ENCODE peak calls at places on chromosome 19, in four cellular contexts. D, B, N and L are unnamed samples.

GRCh38 chr19:42270346-42271044 is 1.4 kb downstream of the CIC start:
- DNase-seq in D (no peak), B (no peak), N (peak; percentile 62), L (peak; percentile 72)

GRCh38 chr19:46892252-46893179 is 31.7 kb downstream of the ARHGAP35 start:
- DNase-seq in D (no peak), B (peak; percentile 48), N (no peak), L (no peak)

GRCh38 chr19:24002256-24002945 is 84.6 kb upstream of the ZNF254 start:
- DNase-seq in D (no peak), B (no peak), N (no peak), L (no peak)

GRCh38 chr19:35870798-35871197 is 2.4 kb downstream of the APLP1 start:
- DNase-seq in D (no peak), B (no peak), N (no peak), L (no peak)

GRCh38 chr19:17236414-17236716 is 9.4 kb downstream of the NR2F6 start:
- DNase-seq in D (no peak), B (no peak), N (no peak), L (no peak)

GRCh38 chr19:14449321-14449720 is 16.2 kb downstream of the PKN1 start:
- DNase-seq in D (no peak), B (no peak), N (no peak), L (no peak)

GRCh38 chr19:38209152-38209551 is 14.9 kb downstream of the DPF1 start:
- DNase-seq in D (no peak), B (no peak), N (no peak), L (no peak)

GRCh38 chr19:34979819-34980640 is 16.0 kb upstream of the ZNF792 start:
- DNase-seq in D (no peak), B (no peak), N (peak; percentile 27), L (no peak)

GRCh38 chr19:52099497-52100138 is 4.1 kb upstream of the ZNF841 start:
- DNase-seq in D (no peak), B (no peak), N (no peak), L (no peak)

GRCh38 chr19:57436392-57436791 is 1.3 kb downstream of the ZNF749 start:
- DNase-seq in D (no peak), B (no peak), N (peak; percentile 73), L (no peak)

GRCh38 chr19:32539240-32539916 is 41.6 kb upstream of the PDCD5 start:
- DNase-seq in D (no peak), B (no peak), N (no peak), L (no peak)

GRCh38 chr19:33647146-33647545 is 25.4 kb downstream of the CHST8 start:
- DNase-seq in D (no peak), B (no peak), N (no peak), L (no peak)

GRCh38 chr19:497861-498590 is 1.7 kb downstream of the MADCAM1 start:
- DNase-seq in D (no peak), B (no peak), N (no peak), L (no peak)

GRCh38 chr19:35459414-35460082 is 11.5 kb downstream of the FFAR2 start:
- DNase-seq in D (no peak), B (no peak), N (no peak), L (peak; percentile 47)

GRCh38 chr19:14954071-14954655 is 12.9 kb downstream of the OR7C2 start:
- DNase-seq in D (no peak), B (no peak), N (peak; percentile 54), L (no peak)

GRCh38 chr19:5292453-5292842 is 48.2 kb downstream of the PTPRS start:
- DNase-seq in D (peak; percentile 23), B (no peak), N (peak; percentile 76), L (no peak)

GRCh38 chr19:5152013-5152763 is 183.3 kb downstream of the KDM4B start:
- DNase-seq in D (no peak), B (no peak), N (no peak), L (no peak)

DNA sequence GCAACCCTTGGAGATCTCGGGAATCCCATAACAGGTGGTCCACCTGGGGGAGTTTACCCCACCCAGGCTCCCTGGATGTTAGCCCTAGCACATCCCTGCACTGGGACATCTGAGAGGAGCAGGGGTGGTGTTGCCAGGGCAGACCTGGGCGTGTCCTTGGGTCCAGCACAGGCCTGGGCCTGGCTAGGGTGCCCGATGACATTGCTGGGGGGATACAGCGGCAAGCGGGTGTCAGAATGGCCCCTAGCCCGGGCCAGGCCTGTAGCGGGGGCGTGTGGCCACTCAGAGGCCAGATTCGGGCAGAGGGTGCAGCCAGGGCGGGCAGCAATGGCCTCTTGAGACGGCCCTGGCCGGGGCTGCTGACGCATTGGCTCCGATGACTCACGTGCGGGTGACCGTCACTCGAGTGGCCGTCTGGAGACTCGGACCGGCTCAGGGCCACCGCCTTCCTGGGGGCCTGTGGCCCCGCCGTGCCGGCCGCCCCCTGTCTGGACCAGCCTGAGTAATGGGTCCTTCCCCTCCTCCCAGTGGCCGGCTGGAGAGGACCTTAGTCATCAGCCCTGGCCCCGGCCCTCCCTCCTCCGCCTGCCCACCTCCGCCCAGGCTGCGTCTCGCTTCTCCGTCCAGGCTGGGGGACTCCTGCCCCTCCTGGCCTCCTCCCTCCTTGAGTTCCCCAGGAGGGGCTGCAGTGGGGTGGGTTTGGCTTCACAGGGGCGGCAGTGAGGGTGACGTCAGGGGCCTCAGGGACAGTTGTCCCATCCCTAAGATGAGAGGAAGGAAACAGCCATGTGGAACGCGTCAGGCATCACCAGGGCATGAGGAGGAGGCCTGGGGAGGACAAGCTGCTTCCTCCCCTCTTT is 23.2 kb upstream of the CRTC1 start:
- DNase-seq in D (peak; percentile 69), B (no peak), N (peak; percentile 60), L (no peak)
- H3K4me3 ChIP-seq in D (no peak overlapping the region), B (no peak overlapping the region), N (no peak overlapping the region), L (no peak overlapping the region)

GRCh38 chr19:49415102-49415809 is 8.0 kb downstream of the PTH2 start:
- DNase-seq in D (no peak), B (peak; percentile 41), N (no peak), L (no peak)
- TF ChIP-seq FOS in D (no peak), B (no peak), N (no peak), L (no peak)

GRCh38 chr19:55526216-55527196 is 10.4 kb downstream of the SBK2 start:
- DNase-seq in D (peak; percentile 87), B (no peak), N (no peak), L (peak; percentile 59)
- H3K4me3 ChIP-seq in D (no peak overlapping the region), B (no peak overlapping the region), N (no peak overlapping the region), L (no peak overlapping the region)

GRCh38 chr19:31066385-31066784 is 282.9 kb downstream of the TSHZ3 start:
- DNase-seq in D (peak; percentile 78), B (no peak), N (no peak), L (no peak)
- TF ChIP-seq FOS in D (peak; percentile 50), B (no peak), N (no peak), L (no peak)

DNA sequence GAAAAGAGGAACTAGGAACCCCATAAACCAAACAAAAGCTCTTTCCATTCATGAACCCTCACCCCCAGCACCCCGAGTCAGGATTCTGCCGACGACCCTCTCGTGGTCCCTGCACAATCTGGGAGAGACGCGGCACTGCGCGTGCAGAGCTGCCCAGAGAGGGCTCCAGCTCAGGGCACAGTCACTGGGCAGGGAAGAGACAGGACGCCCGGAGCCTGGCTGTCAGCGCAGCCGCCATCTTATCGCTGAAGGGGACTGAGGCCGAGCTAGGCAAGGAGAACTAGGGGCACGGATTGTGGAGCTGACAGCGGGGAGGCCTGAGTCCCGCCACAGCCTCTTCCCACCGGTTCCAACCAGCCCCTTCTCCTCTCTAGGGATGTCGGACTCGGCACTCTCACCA is 349 bp downstream of the ZNF98 start:
- DNase-seq in D (no peak), B (no peak), N (no peak), L (no peak)
- H3K4me3 ChIP-seq in D (no peak overlapping the region), B (no peak overlapping the region), N (no peak overlapping the region), L (no peak overlapping the region)

DNA sequence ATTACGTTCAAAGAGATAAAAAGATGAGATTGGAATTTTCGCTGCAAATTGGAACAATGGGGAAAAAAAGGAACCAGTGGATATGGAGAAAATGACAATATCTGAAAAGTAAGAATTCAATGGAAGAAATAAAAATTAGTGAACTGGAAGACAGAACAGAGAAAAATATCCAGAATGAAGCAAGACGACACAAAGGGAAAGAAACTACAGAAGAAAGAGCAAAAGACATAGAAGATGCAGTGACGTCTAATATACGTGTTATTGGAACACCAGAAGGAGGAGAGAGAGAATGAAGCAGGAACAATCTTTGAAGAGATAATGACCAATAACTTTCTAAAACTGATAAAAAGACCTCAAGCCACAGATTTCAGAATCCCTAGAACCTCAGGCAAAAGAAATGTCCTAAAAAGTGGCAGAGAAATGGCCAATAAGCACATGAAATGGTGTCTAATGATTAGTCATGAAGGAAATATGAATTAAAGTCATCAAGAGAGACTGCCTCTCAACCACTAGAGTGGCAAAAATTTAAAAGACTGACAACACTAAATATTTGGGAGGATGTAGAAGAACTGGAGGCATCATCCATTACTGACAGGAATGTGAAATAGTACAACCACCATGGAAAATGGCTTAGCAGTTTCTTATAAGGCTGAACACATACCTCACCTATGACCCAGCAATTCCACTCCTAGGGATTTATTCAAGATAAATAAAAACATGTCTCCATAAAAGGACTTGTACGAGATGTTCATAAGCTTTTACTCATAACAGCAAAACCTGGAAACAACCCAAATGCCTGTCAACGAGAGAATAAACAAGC is 56.5 kb downstream of the GADD45B start:
- DNase-seq in D (peak; percentile 76), B (no peak), N (no peak), L (peak; percentile 90)
- TF ChIP-seq FOS in D (no peak), B (no peak), N (no peak), L (peak; percentile 50)

GRCh38 chr19:48631254-48631653 is 5.9 kb downstream of the DBP start:
- DNase-seq in D (no peak), B (no peak), N (no peak), L (no peak)
- H3K4me3 ChIP-seq in D (no peak overlapping the region), B (no peak overlapping the region), N (no peak overlapping the region), L (no peak overlapping the region)

GRCh38 chr19:39512964-39513363 is 2.0 kb upstream of the SELENOV start:
- DNase-seq in D (no peak), B (no peak), N (no peak), L (no peak)
- TF ChIP-seq FOS in D (no peak), B (no peak), N (no peak), L (no peak)